ENCODE peak calls at places on chromosome 10, in five cellular contexts. One of them, this sample, is unnamed.
A peak's percentile ranks its signal among the peaks of the same experiment; 100 is the strongest.

GRCh38 chr10:119370972-119371703 is 163.8 kb downstream of the GRK5 start:
- DNase-seq in stimulated activated naive CD4-positive, alpha-beta T cell: no peak
- DNase-seq in AG08395: peak; percentile 94
- DNase-seq in breast epithelium: peak; percentile 56
- DNase-seq in NCI-H345: no peak
- DNase-seq in this sample: no peak

GRCh38 chr10:3499120-3499519 is 285.9 kb downstream of the KLF6 start:
- DNase-seq in stimulated activated naive CD4-positive, alpha-beta T cell: no peak
- DNase-seq in AG08395: no peak
- DNase-seq in breast epithelium: no peak
- DNase-seq in NCI-H345: no peak
- DNase-seq in this sample: no peak

GRCh38 chr10:52020702-52021101 is 293.4 kb upstream of the DKK1 start:
- DNase-seq in stimulated activated naive CD4-positive, alpha-beta T cell: no peak
- DNase-seq in AG08395: no peak
- DNase-seq in breast epithelium: no peak
- DNase-seq in NCI-H345: no peak
- DNase-seq in this sample: no peak

GRCh38 chr10:21336476-21337170 is 188.9 kb downstream of the SKIDA1 start:
- DNase-seq in stimulated activated naive CD4-positive, alpha-beta T cell: no peak
- DNase-seq in AG08395: peak; percentile 92
- DNase-seq in breast epithelium: peak; percentile 81
- DNase-seq in NCI-H345: peak; percentile 10
- DNase-seq in this sample: no peak

GRCh38 chr10:90328896-90329295 is 528.9 kb downstream of the HTR7 start:
- DNase-seq in stimulated activated naive CD4-positive, alpha-beta T cell: no peak
- DNase-seq in AG08395: no peak
- DNase-seq in breast epithelium: no peak
- DNase-seq in NCI-H345: no peak
- DNase-seq in this sample: no peak

GRCh38 chr10:75234683-75235374 is 928 bp downstream of the COMTD1 start:
- DNase-seq in stimulated activated naive CD4-positive, alpha-beta T cell: peak; percentile 46
- DNase-seq in AG08395: no peak
- DNase-seq in breast epithelium: no peak
- DNase-seq in NCI-H345: no peak
- DNase-seq in this sample: no peak

GRCh38 chr10:22334414-22335203 is 10.7 kb upstream of the SPAG6 start:
- DNase-seq in stimulated activated naive CD4-positive, alpha-beta T cell: no peak
- DNase-seq in AG08395: no peak
- DNase-seq in breast epithelium: no peak
- DNase-seq in NCI-H345: no peak
- DNase-seq in this sample: peak; percentile 8

GRCh38 chr10:122435212-122435827 is 19.1 kb upstream of the ARMS2 start:
- DNase-seq in stimulated activated naive CD4-positive, alpha-beta T cell: no peak
- DNase-seq in AG08395: peak; percentile 51
- DNase-seq in breast epithelium: no peak
- DNase-seq in NCI-H345: peak; percentile 14
- DNase-seq in this sample: peak; percentile 63

GRCh38 chr10:29240991-29241660 is 47.7 kb upstream of the LYZL1 start:
- DNase-seq in stimulated activated naive CD4-positive, alpha-beta T cell: no peak
- DNase-seq in AG08395: peak; percentile 32
- DNase-seq in breast epithelium: no peak
- DNase-seq in NCI-H345: no peak
- DNase-seq in this sample: no peak

GRCh38 chr10:92087750-92088395 is 164.3 kb downstream of the BTAF1 start:
- DNase-seq in stimulated activated naive CD4-positive, alpha-beta T cell: peak; percentile 2
- DNase-seq in AG08395: peak; percentile 72
- DNase-seq in breast epithelium: peak; percentile 62
- DNase-seq in NCI-H345: peak; percentile 74
- DNase-seq in this sample: peak; percentile 58

GRCh38 chr10:70592186-70592735 is 10.3 kb downstream of the PRF1 start:
- DNase-seq in stimulated activated naive CD4-positive, alpha-beta T cell: no peak
- DNase-seq in AG08395: no peak
- DNase-seq in breast epithelium: peak; percentile 7
- DNase-seq in NCI-H345: no peak
- DNase-seq in this sample: no peak

GRCh38 chr10:107577226-107577625 is 412.7 kb upstream of the SORCS1 start:
- DNase-seq in stimulated activated naive CD4-positive, alpha-beta T cell: no peak
- DNase-seq in AG08395: no peak
- DNase-seq in breast epithelium: no peak
- DNase-seq in NCI-H345: no peak
- DNase-seq in this sample: no peak

GRCh38 chr10:61346946-61347345 is 106.2 kb downstream of the TMEM26 start:
- DNase-seq in stimulated activated naive CD4-positive, alpha-beta T cell: no peak
- DNase-seq in AG08395: no peak
- DNase-seq in breast epithelium: no peak
- DNase-seq in NCI-H345: no peak
- DNase-seq in this sample: no peak

This sample was measured in naive thymus-derived CD4-positive, alpha-beta T cell.